ENCODE peak calls at places on chromosomes 12 and 14, in eight cellular contexts. P is endothelial cell, U is IMR-90, O is A549, Q is endothelial cell of umbilical vein, N is GM10248, W is tibial nerve, X is GM12865. S is an unnamed sample.

GRCh38 chr14:73239463-73240241 is 2.3 kb downstream of the PAPLN start:
- DNase-seq in U (peak), X (no peak), W (peak), P (peak), O (no peak), N (no peak), Q (peak), S (peak)

GRCh38 chr14:91374897-91375747 is 42.5 kb downstream of the CCDC88C start:
- DNase-seq in P (no peak), W (no peak), U (no peak), O (no peak), X (no peak), Q (no peak), N (no peak), S (no peak)

GRCh38 chr12:114342651-114343050 is 63.3 kb downstream of the TBX5 start:
- DNase-seq in N (no peak), Q (no peak), W (no peak), X (no peak), O (no peak), P (no peak), U (peak), S (no peak)

GRCh38 chr12:122067966-122068365 is 10.6 kb upstream of the MLXIP start:
- DNase-seq in X (peak), N (peak), Q (peak), W (peak), O (no peak), P (no peak), U (peak), S (peak)

GRCh38 chr12:45302621-45303020 is 86.7 kb downstream of the ANO6 start:
- DNase-seq in Q (peak), N (no peak), U (peak), X (no peak), P (no peak), W (no peak), O (no peak), S (no peak)

GRCh38 chr14:51884086-51884927 is 23.9 kb downstream of the GNG2 start:
- DNase-seq in O (no peak), Q (peak), X (no peak), W (no peak), N (peak), U (peak), P (no peak), S (no peak)

GRCh38 chr14:74838141-74838540 is 37.8 kb downstream of the PROX2 start:
- DNase-seq in Q (no peak), U (peak), N (no peak), P (no peak), O (no peak), X (peak), W (no peak), S (no peak)

GRCh38 chr12:122891661-122892525 is 4.0 kb downstream of the VPS37B start:
- DNase-seq in W (no peak), O (no peak), X (no peak), N (no peak), P (no peak), U (peak), Q (peak), S (no peak)

GRCh38 chr14:30608533-30609006 is 13.5 kb upstream of the SCFD1 start:
- DNase-seq in W (no peak), P (no peak), X (no peak), U (peak), O (no peak), N (no peak), Q (no peak), S (no peak)

GRCh38 chr14:29216774-29217232 is 450.2 kb downstream of the FOXG1 start:
- DNase-seq in N (no peak), X (no peak), O (no peak), P (no peak), Q (no peak), U (no peak), W (no peak), S (no peak)

GRCh38 chr12:132237772-132238486 is 91.5 kb downstream of the GALNT9 start:
- DNase-seq in N (no peak), Q (no peak), X (no peak), U (no peak), O (no peak), P (no peak), W (no peak), S (no peak)

GRCh38 chr14:98952595-98953325 is 319.2 kb downstream of the BCL11B start:
- DNase-seq in N (no peak), P (no peak), O (peak), W (no peak), X (no peak), Q (no peak), U (no peak), S (no peak)

GRCh38 chr14:40252817-40253447 is 820.7 kb upstream of the FBXO33 start:
- DNase-seq in U (no peak), W (no peak), O (no peak), N (no peak), P (peak), X (no peak), Q (no peak), S (no peak)

GRCh38 chr12:127192391-127192790 is 1074.6 kb upstream of the TMEM132C start:
- DNase-seq in P (no peak), X (no peak), O (no peak), W (no peak), Q (no peak), N (no peak), U (no peak), S (no peak)

GRCh38 chr14:56635041-56635440 is 55.4 kb downstream of the TMEM260 start:
- DNase-seq in X (no peak), W (no peak), P (no peak), O (no peak), Q (no peak), N (no peak), U (no peak), S (no peak)

GRCh38 chr14:69573841-69574265 is 818 bp downstream of the CCDC177 start:
- DNase-seq in P (no peak), O (no peak), W (no peak), N (no peak), U (no peak), Q (no peak), X (no peak), S (peak)

GRCh38 chr12:131537267-131537920 is 173.5 kb upstream of the SFSWAP start:
- DNase-seq in N (no peak), X (no peak), U (no peak), O (no peak), P (no peak), W (no peak), Q (no peak), S (no peak)

GRCh38 chr12:104414581-104415305 is 42.0 kb upstream of the CHST11 start:
- DNase-seq in X (no peak), P (no peak), U (no peak), Q (no peak), N (peak), W (no peak), O (no peak), S (no peak)

GRCh38 chr14:23692416-23692815 is 56.3 kb downstream of the DHRS2 start:
- DNase-seq in N (no peak), X (no peak), Q (no peak), U (no peak), W (no peak), O (no peak), P (no peak), S (no peak)

GRCh38 chr12:84785951-84786350 is 126.6 kb downstream of the SLC6A15 start:
- DNase-seq in W (no peak), N (no peak), P (no peak), Q (no peak), U (peak), X (no peak), O (no peak), S (no peak)

GRCh38 chr12:82682851-82683261 is 3.9 kb upstream of the TMTC2 start:
- DNase-seq in P (no peak), O (no peak), U (no peak), W (no peak), X (no peak), Q (no peak), N (no peak), S (no peak)

GRCh38 chr12:27841392-27841882 is 61.4 kb upstream of the MANSC4 start:
- DNase-seq in N (no peak), U (peak), P (no peak), Q (peak), X (no peak), O (no peak), W (no peak), S (no peak)

GRCh38 chr14:94886931-94887330 is 117.0 kb upstream of the GSC start:
- DNase-seq in X (no peak), N (no peak), Q (no peak), P (no peak), O (no peak), U (no peak), W (no peak), S (no peak)

GRCh38 chr12:645563-646071 is 17.6 kb downstream of the NINJ2 start:
- DNase-seq in X (no peak), U (peak), P (no peak), O (no peak), Q (peak), N (no peak), W (no peak), S (no peak)

GRCh38 chr12:3777206-3777809 is 24.4 kb upstream of the CRACR2A start:
- DNase-seq in W (no peak), P (peak), Q (peak), O (peak), N (peak), X (peak), U (peak), S (peak)

GRCh38 chr12:69065804-69066203 is 132.8 kb upstream of the CPM start:
- DNase-seq in U (peak), W (no peak), X (no peak), Q (no peak), N (no peak), O (no peak), P (no peak), S (no peak)

DNA sequence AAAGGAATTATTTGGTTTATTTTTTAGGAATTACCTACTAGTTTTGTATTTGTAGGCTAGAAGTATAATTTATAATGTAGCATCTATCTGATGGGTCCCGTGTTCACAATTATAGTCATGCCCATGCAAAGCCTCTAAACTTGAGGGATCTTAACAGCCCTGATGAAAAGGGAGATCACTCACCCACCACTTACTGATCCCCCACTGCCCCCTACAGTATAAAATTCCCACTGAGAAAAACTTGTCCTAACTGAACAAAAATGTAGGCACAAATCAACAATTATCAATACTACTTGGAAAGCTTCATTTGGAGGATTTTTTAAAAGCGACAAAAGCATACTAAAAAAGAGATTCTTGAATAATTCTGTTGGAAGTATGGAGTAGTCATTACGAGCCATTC is 21.0 kb downstream of the WIF1 start:
- DNase-seq in X (peak), W (no peak), O (no peak), Q (no peak), U (no peak), P (peak), N (no peak), S (no peak)
- TF ChIP-seq CTCF in X (peak), W (no peak), O (peak), Q (no peak), U (peak), P (peak), N (no peak), S (no peak)

DNA sequence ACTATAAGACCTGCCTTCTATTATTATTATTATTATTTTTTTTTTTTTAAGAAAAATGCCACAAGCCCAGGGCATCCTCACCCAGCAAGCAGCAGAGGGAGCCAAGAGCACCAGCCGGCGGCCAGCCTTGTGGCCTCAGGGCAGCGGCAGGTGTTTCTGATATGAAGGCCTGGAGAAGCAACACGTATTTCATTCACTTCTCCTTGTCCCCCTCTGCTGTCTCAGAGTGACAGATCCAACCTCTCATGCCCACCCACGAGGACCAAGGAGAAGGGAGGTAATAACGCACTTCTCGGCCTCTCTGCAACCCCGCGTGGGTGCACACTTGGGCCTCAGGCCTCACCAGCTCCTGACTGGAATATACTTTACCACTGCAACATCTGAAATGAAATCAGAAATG is 25.4 kb downstream of the CDC42BPB start:
- DNase-seq in X (no peak), P (peak), N (no peak), Q (peak), O (peak), U (no peak), W (no peak), S (no peak)
- TF ChIP-seq CTCF in X (no peak), P (no peak), N (no peak), Q (peak), O (peak), U (no peak), W (no peak), S (no peak)

DNA sequence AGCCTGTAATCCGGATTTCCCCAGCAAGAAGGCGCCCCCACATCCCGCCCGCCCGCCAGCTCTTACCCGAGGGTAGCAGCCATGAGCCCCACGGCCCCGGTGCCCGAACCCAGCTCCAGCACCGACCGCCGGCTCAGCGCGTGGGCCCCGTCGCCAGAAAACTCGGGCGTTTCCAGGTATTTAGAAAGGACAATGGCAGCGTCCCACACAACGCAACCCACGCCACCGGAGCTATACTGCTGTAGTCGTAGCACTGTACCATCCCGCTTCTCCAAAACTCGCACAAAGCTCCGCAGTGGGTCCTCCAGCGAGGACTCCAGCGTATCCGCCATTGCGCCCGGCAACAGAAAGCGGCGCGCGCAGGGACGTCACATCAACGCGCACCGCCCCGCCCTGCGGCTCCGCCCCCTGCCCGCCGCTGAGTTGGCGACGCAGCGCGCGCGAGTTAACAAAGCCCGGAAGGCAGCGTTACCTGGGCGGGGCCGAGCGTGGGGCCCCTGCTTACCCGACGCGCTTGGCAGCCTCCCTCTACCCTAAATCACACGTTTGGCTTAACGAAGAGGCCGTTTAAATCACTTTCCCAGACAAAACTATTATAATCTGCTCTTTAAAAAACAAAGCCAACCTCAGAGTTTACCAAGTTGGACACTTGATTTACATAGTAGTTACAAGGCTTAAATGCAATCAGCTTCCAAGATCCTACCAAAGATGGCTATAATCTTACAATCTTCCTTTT is at the start of gene VCPKMT:
- DNase-seq in N (peak), O (peak), P (peak), W (peak), Q (peak), U (peak), X (peak), S (peak)
- TF ChIP-seq CTCF in N (no peak), O (no peak), P (no peak), W (no peak), Q (no peak), U (no peak), X (no peak), S (no peak)

GRCh38 chr12:39503445-39503844 is 60.5 kb upstream of the KIF21A start:
- DNase-seq in U (no peak), W (no peak), Q (peak), O (peak), N (no peak), X (no peak), P (no peak), S (no peak)
- TF ChIP-seq CTCF in U (no peak), W (no peak), Q (peak), O (no peak), N (no peak), X (no peak), P (no peak), S (no peak)

GRCh38 chr12:21962821-21963220 is 21.6 kb upstream of the ABCC9 start:
- DNase-seq in U (no peak), N (no peak), Q (no peak), W (no peak), P (no peak), O (no peak), X (no peak), S (no peak)

DNA sequence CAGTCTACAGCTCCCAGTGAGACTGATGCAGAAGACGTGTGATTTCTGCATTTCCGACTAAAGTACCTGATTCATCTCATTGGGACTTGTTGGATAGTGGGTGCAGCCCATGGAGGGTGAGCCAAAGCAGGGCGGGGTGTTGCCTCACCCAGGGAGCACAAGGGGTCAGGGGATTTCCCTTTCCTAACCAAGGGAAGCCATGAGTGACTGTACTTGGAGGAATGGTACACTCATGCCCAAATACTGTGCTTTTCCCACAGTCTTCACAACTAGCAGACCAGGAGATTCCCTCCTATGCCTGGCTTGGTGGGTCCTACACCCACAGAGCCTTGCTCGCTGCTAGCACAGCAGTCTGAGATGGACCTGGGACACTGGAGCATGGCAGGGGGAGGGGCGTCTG is 21.0 kb upstream of the ABCC9 start:
- DNase-seq in W (no peak), Q (no peak), O (no peak), X (no peak), U (peak), P (no peak), N (no peak), S (no peak)
- TF ChIP-seq CTCF in W (no peak), Q (no peak), O (no peak), X (no peak), U (no peak), P (no peak), N (no peak), S (no peak)

DNA sequence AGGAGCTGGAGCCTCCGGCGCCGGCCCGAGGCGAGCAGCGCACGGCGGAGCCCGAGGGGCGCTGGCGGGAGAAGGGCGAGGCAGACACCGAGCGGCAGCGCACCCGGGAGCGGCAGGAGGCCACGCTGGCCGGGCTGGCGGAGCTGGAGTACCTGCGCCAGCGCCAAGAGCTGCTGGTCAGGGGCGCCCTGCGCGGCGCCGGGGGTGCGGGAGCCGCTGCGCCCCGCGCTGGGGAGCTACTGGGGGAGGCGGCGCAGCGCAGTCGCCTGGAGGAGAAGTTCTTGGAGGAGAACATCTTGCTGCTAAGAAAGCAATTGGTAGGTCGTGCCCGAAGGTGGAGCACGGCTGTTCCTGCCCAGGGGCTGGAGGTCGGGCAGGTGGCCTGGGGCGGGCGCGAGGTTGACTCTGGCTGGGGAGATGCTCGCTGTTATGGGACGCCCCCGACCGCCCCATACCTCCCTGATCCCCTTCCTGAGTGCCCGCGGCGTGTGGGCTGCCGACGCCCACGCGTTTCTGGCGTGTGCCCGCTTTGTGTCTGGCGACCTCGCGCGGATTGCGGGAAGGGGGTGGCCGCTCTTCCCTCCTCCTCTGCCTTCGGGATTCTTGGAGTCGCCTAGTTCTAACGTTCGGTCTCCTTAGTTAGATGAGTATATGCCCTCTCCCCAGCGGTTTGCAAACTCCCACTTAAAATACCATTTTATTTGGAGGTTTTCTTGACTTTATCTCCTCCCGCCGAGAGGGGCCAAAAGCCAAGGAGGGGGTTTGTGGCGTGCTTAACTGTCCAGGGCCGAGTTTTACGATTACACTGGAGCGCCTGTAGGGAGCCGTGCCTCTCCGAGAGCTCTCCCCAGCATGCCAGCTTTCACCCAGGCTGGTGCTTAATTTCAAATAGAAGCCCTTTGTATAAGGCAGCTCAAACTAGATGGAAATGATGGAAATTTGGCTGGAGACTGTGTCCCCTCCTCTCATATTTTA is 756 bp downstream of the DACT1 start:
- DNase-seq in N (peak), Q (peak), U (peak), X (peak), O (no peak), W (no peak), P (no peak), S (peak)
- TF ChIP-seq CTCF in N (no peak), Q (no peak), U (peak), X (no peak), O (no peak), W (no peak), P (no peak), S (no peak)

S was measured in GM13977.